ENCODE peak calls at places on chromosomes 3 and 15, in seven cellular contexts. D is AG10803; W is endothelial cell; C is NCI-H1436; R is frontal cortex; I is stimulated activated CD4-positive, alpha-beta T cell treated with anti-CD3 and anti-CD28 coated beads, Interleukin-1b, Interleukin-23, amount 100 ng/mL, for 1 hour; U is nephron progenitor cell. L is an unnamed sample.

GRCh38 chr3:64645236-64645635 is 42.6 kb downstream of the ADAMTS9 start:
- DNase-seq in I (no peak), D (no peak), U (no peak), W (no peak), C (no peak), R (no peak), L (no peak)

GRCh38 chr3:179760944-179761343 is 108.1 kb downstream of the USP13 start:
- DNase-seq in U (no peak), I (no peak), R (no peak), C (no peak), D (peak), W (no peak), L (peak)

GRCh38 chr3:10992017-10992945 is at the start of gene SLC6A1:
- DNase-seq in I (no peak), U (peak), R (peak), D (no peak), W (peak), C (no peak), L (no peak)

GRCh38 chr3:79473993-79474392 is 293.8 kb downstream of the ROBO1 start:
- DNase-seq in I (no peak), R (no peak), W (no peak), D (no peak), U (no peak), C (no peak), L (no peak)

GRCh38 chr15:23853291-23853690 is 166.2 kb upstream of the NDN start:
- DNase-seq in C (no peak), W (no peak), R (no peak), U (no peak), I (no peak), D (no peak), L (no peak)

GRCh38 chr3:131047582-131047981 is 20.9 kb downstream of the NEK11 start:
- DNase-seq in R (no peak), W (no peak), C (peak), D (no peak), I (no peak), U (no peak), L (no peak)

GRCh38 chr3:8900065-8900464 is 63.2 kb downstream of the RAD18 start:
- DNase-seq in D (peak), W (no peak), I (no peak), R (no peak), C (no peak), U (no peak), L (no peak)

GRCh38 chr3:77815467-77815866 is 775.6 kb downstream of the ROBO2 start:
- DNase-seq in I (no peak), R (no peak), W (peak), D (no peak), U (peak), C (no peak), L (no peak)

GRCh38 chr15:78195735-78196201 is 38.6 kb downstream of the ACSBG1 start:
- DNase-seq in U (peak), C (peak), W (peak), D (no peak), I (peak), R (no peak), L (no peak)

GRCh38 chr15:100120111-100120510 is 221.7 kb downstream of the ADAMTS17 start:
- DNase-seq in R (no peak), C (no peak), D (no peak), W (no peak), U (no peak), I (no peak), L (no peak)

GRCh38 chr3:112302881-112303761 is 9.1 kb upstream of the SLC9C1 start:
- DNase-seq in R (no peak), I (no peak), U (no peak), D (no peak), W (peak), C (no peak), L (no peak)

GRCh38 chr3:170049146-170050000 is 11.6 kb downstream of the GPR160 start:
- DNase-seq in D (no peak), W (no peak), I (no peak), C (no peak), U (no peak), R (no peak), L (peak)

GRCh38 chr15:68623301-68623892 is 44.6 kb downstream of the CORO2B start:
- DNase-seq in C (no peak), W (no peak), U (no peak), I (no peak), D (no peak), R (no peak), L (no peak)

L was measured in fibroblast of the conjunctiva.